ENCODE peak calls at places on chromosomes 11 and 22, in nine cellular contexts. L is GM10248, W is AG09309, E is Calu3, Z is cardiac muscle cell, I is sigmoid colon, O is astrocyte of the cerebellum, Y is WTC11, A is psoas muscle. T is an unnamed sample.
A peak's percentile ranks its signal among the peaks of the same experiment; 100 is the strongest.

GRCh38 chr22:21106000-21106399 is 60.3 kb downstream of the LRRC74B start:
- DNase-seq in L (no peak), W (no peak), E (no peak), Z (no peak), I (no peak), O (no peak), Y (no peak), A (no peak), T (no peak)

GRCh38 chr22:35589071-35589735 is 27.9 kb downstream of the MB start:
- DNase-seq in L (no peak), W (peak; percentile 90), E (peak; percentile 79), Z (no peak), I (peak; percentile 80), O (no peak), Y (no peak), A (peak; percentile 92), T (peak; percentile 86)

GRCh38 chr22:48896766-48897637 is 930.7 kb downstream of the BRD1 start:
- DNase-seq in L (no peak), W (no peak), E (no peak), Z (no peak), I (no peak), O (no peak), Y (no peak), A (no peak), T (no peak)

GRCh38 chr11:92769125-92769524 is 200.3 kb upstream of the MTNR1B start:
- DNase-seq in L (no peak), W (no peak), E (no peak), Z (no peak), I (no peak), O (no peak), Y (no peak), A (no peak), T (no peak)

GRCh38 chr11:69915501-69916250 is 96.5 kb upstream of the FGF3 start:
- DNase-seq in L (peak; percentile 66), W (no peak), E (peak; percentile 92), Z (peak; percentile 89), I (peak; percentile 84), O (peak; percentile 26), Y (peak; percentile 91), A (peak; percentile 90), T (no peak)

GRCh38 chr11:76512851-76513653 is 68.2 kb downstream of the EMSY start:
- DNase-seq in L (no peak), W (peak; percentile 13), E (no peak), Z (peak; percentile 29), I (no peak), O (peak; percentile 29), Y (no peak), A (no peak), T (no peak)

GRCh38 chr22:36874309-36874696 is 13.5 kb downstream of the NCF4 start:
- DNase-seq in L (no peak), W (no peak), E (no peak), Z (no peak), I (no peak), O (no peak), Y (no peak), A (no peak), T (no peak)

GRCh38 chr22:38657248-38657909 is 941 bp downstream of the CBY1 start:
- DNase-seq in L (peak; percentile 53), W (no peak), E (peak; percentile 27), Z (peak; percentile 29), I (no peak), O (no peak), Y (peak; percentile 32), A (no peak), T (no peak)

GRCh38 chr11:10771457-10771856 is 20.4 kb downstream of the CTR9 start:
- DNase-seq in L (no peak), W (no peak), E (no peak), Z (peak; percentile 10), I (no peak), O (no peak), Y (no peak), A (no peak), T (no peak)

DNA sequence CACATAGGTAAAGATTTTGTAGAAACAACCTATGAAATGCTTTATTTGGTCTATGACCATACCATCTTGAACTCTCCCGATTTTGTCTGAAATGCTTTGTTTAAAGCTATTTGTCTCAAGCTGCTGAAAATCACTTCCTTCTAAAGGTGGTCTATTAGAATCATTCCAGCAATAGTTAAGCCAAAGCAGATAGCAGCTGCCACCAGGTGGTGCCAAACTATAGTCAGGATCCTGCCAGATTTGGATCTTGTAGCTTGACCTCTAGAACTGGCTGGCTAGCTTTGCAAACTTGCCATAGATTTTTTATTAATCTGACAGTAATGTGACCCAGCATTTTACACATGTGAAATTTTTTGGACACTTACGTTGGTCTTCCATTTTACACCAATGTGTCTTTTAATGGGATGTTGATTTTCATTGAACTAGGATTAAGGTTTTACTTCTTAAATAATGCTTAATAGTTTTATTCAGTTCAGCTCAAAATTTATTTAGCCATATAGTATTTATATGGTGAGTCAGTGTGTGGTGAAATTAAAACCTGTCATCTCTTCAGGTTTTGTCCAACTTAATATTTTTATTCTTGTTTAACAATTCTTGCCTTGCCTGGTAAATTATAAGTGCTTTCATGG is 19.7 kb downstream of the CTR9 start:
- DNase-seq in L (peak; percentile 33), W (no peak), E (peak; percentile 67), Z (peak; percentile 80), I (no peak), O (peak; percentile 20), Y (peak; percentile 61), A (peak; percentile 68), T (peak; percentile 16)
- TF ChIP-seq CTCF in L (peak; percentile 55), W (peak; percentile 75), E (peak; percentile 59), Z (peak; percentile 76), I (no peak), O (peak; percentile 86), Y (peak; percentile 38), A (peak; percentile 65), T (peak; percentile 88)

GRCh38 chr11:9266132-9266736 is 1.1 kb upstream of the DENND5A start:
- DNase-seq in L (no peak), W (no peak), E (no peak), Z (no peak), I (no peak), O (no peak), Y (no peak), A (no peak), T (no peak)

GRCh38 chr11:9263840-9264380 is 1.2 kb downstream of the DENND5A start:
- DNase-seq in L (peak; percentile 87), W (no peak), E (no peak), Z (no peak), I (no peak), O (no peak), Y (no peak), A (no peak), T (no peak)

GRCh38 chr11:9264381-9265210 is 554 bp downstream of the DENND5A start:
- DNase-seq in L (peak; percentile 33), W (peak; percentile 52), E (peak; percentile 16), Z (peak; percentile 56), I (peak; percentile 87), O (peak; percentile 43), Y (peak; percentile 31), A (peak; percentile 78), T (no peak)

GRCh38 chr11:9265211-9266131 is at the start of gene DENND5A:
- DNase-seq in L (peak; percentile 94), W (peak; percentile 35), E (peak; percentile 68), Z (peak; percentile 94), I (peak; percentile 94), O (peak; percentile 61), Y (peak; percentile 83), A (peak; percentile 92), T (no peak)

GRCh38 chr11:9260182-9261146 is 4.7 kb downstream of the DENND5A start:
- DNase-seq in L (no peak), W (no peak), E (no peak), Z (no peak), I (no peak), O (no peak), Y (no peak), A (no peak), T (no peak)
- TF ChIP-seq CTCF in L (peak; percentile 40), W (peak; percentile 31), E (no peak), Z (peak; percentile 14), I (no peak), O (peak; percentile 35), Y (no peak), A (peak; percentile 7), T (peak; percentile 20)

GRCh38 chr11:75241906-75242644 is 1.5 kb downstream of the TPBGL start:
- DNase-seq in L (no peak), W (no peak), E (no peak), Z (no peak), I (no peak), O (no peak), Y (no peak), A (no peak), T (no peak)
- TF ChIP-seq CTCF in L (no peak), W (no peak), E (no peak), Z (no peak), I (no peak), O (no peak), Y (peak; percentile 14), A (no peak), T (no peak)

GRCh38 chr22:46843691-46844297 is 81.3 kb downstream of the TBC1D22A start:
- DNase-seq in L (no peak), W (no peak), E (no peak), Z (no peak), I (no peak), O (no peak), Y (no peak), A (no peak), T (no peak)

GRCh38 chr22:46846154-46846831 is 83.8 kb downstream of the TBC1D22A start:
- DNase-seq in L (no peak), W (no peak), E (no peak), Z (no peak), I (no peak), O (no peak), Y (no peak), A (no peak), T (no peak)

GRCh38 chr22:46846832-46847355 is 84.4 kb downstream of the TBC1D22A start:
- DNase-seq in L (no peak), W (no peak), E (no peak), Z (no peak), I (no peak), O (no peak), Y (no peak), A (no peak), T (no peak)

GRCh38 chr22:46844606-46845210 is 82.3 kb downstream of the TBC1D22A start:
- DNase-seq in L (no peak), W (no peak), E (no peak), Z (no peak), I (no peak), O (no peak), Y (no peak), A (no peak), T (no peak)

DNA sequence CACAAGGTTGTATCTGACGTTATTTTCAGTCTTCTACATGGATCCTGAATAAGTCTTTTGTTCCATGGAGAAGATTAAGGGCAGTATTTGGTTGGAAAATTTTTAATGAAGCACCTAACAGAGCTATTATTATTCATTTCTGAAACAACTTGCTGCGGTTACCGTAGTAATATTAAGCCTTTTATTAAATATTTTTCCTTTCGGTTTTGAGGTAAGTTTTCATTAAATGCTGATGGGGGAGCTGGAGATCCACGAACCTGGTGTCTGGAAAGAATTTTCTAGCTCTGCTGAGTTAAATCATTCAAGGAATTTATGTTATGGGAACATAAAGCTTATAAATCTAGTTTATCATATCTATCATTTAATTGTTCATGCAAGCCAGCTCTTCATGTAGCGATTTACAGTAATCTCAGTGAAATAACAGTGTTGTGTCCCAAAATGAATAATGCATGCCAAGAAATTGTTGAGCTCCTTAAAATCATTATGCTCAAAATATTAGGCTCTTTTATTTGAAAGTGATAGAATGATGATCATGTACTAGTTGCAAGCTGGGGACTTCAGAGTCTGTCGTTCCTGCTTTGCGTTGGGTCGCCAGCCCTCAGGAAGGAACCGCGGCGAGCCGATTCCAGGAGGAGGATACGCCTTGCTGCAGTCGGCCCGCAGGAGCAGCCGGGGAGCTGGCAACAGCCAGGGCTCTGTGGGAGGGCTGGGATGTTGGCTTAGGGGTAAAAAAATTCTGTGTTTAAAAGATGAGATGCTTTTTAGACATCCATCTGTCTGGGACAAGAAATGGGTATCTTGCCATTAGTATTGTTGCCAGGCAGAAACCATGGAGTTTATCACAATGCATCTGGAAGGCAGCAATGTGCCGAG is 83.1 kb downstream of the TBC1D22A start:
- DNase-seq in L (no peak), W (no peak), E (no peak), Z (no peak), I (no peak), O (peak; percentile 67), Y (no peak), A (no peak), T (no peak)
- TF ChIP-seq CTCF in L (no peak), W (peak; percentile 56), E (no peak), Z (peak; percentile 57), I (peak; percentile 25), O (peak; percentile 55), Y (no peak), A (peak; percentile 32), T (peak; percentile 44)